ENCODE peak calls at places on chromosome 12, in six cellular contexts. V is HL-60, K is transverse colon, P is GM12878, Z is breast epithelium, Y is Panc1. Q is an unnamed sample.

GRCh38 chr12:50106907-50107306 is 3.1 kb downstream of the GPD1 start:
- DNase-seq in V (no peak), K (no peak), P (no peak), Z (no peak), Y (no peak), Q (no peak)

GRCh38 chr12:76337583-76337982 is 10.6 kb downstream of the BBS10 start:
- DNase-seq in V (no peak), K (no peak), P (no peak), Z (no peak), Y (no peak), Q (no peak)

GRCh38 chr12:52444647-52445595 is 7.0 kb downstream of the KRT6B start:
- DNase-seq in V (no peak), K (no peak), P (no peak), Z (no peak), Y (no peak), Q (no peak)

GRCh38 chr12:24822121-24822899 is 126.6 kb downstream of the BCAT1 start:
- DNase-seq in V (no peak), K (no peak), P (peak), Z (no peak), Y (no peak), Q (no peak)

GRCh38 chr12:43988838-43989560 is 153.1 kb downstream of the TMEM117 start:
- DNase-seq in V (no peak), K (no peak), P (peak), Z (no peak), Y (no peak), Q (no peak)

GRCh38 chr12:75725505-75726120 is 214.2 kb upstream of the KRR1 start:
- DNase-seq in V (no peak), K (no peak), P (no peak), Z (no peak), Y (no peak), Q (no peak)

GRCh38 chr12:84877340-84877739 is 35.3 kb downstream of the SLC6A15 start:
- DNase-seq in V (no peak), K (no peak), P (no peak), Z (no peak), Y (no peak), Q (no peak)

GRCh38 chr12:13962699-13963098 is 18.7 kb downstream of the GRIN2B start:
- DNase-seq in V (no peak), K (no peak), P (no peak), Z (no peak), Y (no peak), Q (no peak)

GRCh38 chr12:94706250-94706661 is 55.9 kb upstream of the TMCC3 start:
- DNase-seq in V (no peak), K (no peak), P (peak), Z (no peak), Y (no peak), Q (no peak)

GRCh38 chr12:124518051-124518932 is 49.1 kb downstream of the NCOR2 start:
- DNase-seq in V (no peak), K (peak), P (no peak), Z (peak), Y (peak), Q (no peak)

GRCh38 chr12:31749024-31749704 is 20.3 kb upstream of the AMN1 start:
- DNase-seq in V (peak), K (peak), P (peak), Z (peak), Y (peak), Q (peak)

GRCh38 chr12:127538325-127538724 is 728.6 kb upstream of the TMEM132C start:
- DNase-seq in V (no peak), K (no peak), P (no peak), Z (no peak), Y (no peak), Q (no peak)

GRCh38 chr12:19095869-19096480 is 33.6 kb upstream of the PLEKHA5 start:
- DNase-seq in V (no peak), K (no peak), P (no peak), Z (no peak), Y (no peak), Q (no peak)

GRCh38 chr12:5758347-5758746 is 186.7 kb downstream of the ANO2 start:
- DNase-seq in V (no peak), K (no peak), P (no peak), Z (no peak), Y (no peak), Q (no peak)

GRCh38 chr12:117832459-117833457 is 136.0 kb downstream of the KSR2 start:
- DNase-seq in V (no peak), K (no peak), P (no peak), Z (no peak), Y (no peak), Q (no peak)

GRCh38 chr12:90501412-90501811 is 453.6 kb downstream of the CCER1 start:
- DNase-seq in V (no peak), K (no peak), P (no peak), Z (no peak), Y (no peak), Q (no peak)

GRCh38 chr12:78863482-78864427 is 819 bp upstream of the SYT1 start:
- DNase-seq in V (no peak), K (peak), P (no peak), Z (no peak), Y (no peak), Q (peak)

GRCh38 chr12:68423175-68423574 is 91.0 kb upstream of the MDM1 start:
- DNase-seq in V (no peak), K (no peak), P (no peak), Z (no peak), Y (no peak), Q (no peak)

GRCh38 chr12:116958402-116959197 is 47.9 kb downstream of the FBXW8 start:
- DNase-seq in V (no peak), K (no peak), P (no peak), Z (no peak), Y (no peak), Q (no peak)

GRCh38 chr12:9925746-9926393 is 6.3 kb downstream of the CLEC2A start:
- DNase-seq in V (no peak), K (no peak), P (no peak), Z (no peak), Y (no peak), Q (no peak)

GRCh38 chr12:102107970-102108369 is 11.9 kb downstream of the NUP37 start:
- DNase-seq in V (no peak), K (no peak), P (no peak), Z (no peak), Y (no peak), Q (no peak)

GRCh38 chr12:107564946-107565345 is 120.7 kb upstream of the PWP1 start:
- DNase-seq in V (no peak), K (no peak), P (no peak), Z (no peak), Y (no peak), Q (no peak)

GRCh38 chr12:726281-727140 is 25.9 kb upstream of the WNK1 start:
- DNase-seq in V (no peak), K (no peak), P (no peak), Z (no peak), Y (peak), Q (no peak)

GRCh38 chr12:124570810-124571209 is 3.4 kb upstream of the NCOR2 start:
- DNase-seq in V (no peak), K (no peak), P (no peak), Z (no peak), Y (no peak), Q (no peak)

GRCh38 chr12:122003646-122004611 is 17.8 kb upstream of the BCL7A start:
- DNase-seq in V (no peak), K (peak), P (no peak), Z (no peak), Y (no peak), Q (peak)

GRCh38 chr12:7512528-7512927 is 9.0 kb upstream of the CD163 start:
- DNase-seq in V (no peak), K (no peak), P (no peak), Z (no peak), Y (no peak), Q (peak)

GRCh38 chr12:102757154-102757873 is 159.7 kb downstream of the PAH start:
- DNase-seq in V (no peak), K (no peak), P (no peak), Z (no peak), Y (no peak), Q (no peak)

GRCh38 chr12:7667025-7667575 is 1.4 kb upstream of the APOBEC1 start:
- DNase-seq in V (no peak), K (no peak), P (no peak), Z (no peak), Y (no peak), Q (no peak)

GRCh38 chr12:124664395-124665111 is 97.1 kb upstream of the NCOR2 start:
- DNase-seq in V (no peak), K (no peak), P (no peak), Z (no peak), Y (no peak), Q (no peak)

GRCh38 chr12:69527506-69528272 is 57.5 kb downstream of the FRS2 start:
- DNase-seq in V (no peak), K (no peak), P (no peak), Z (no peak), Y (no peak), Q (no peak)

GRCh38 chr12:10021342-10021741 is 9.1 kb upstream of the CLEC9A start:
- DNase-seq in V (no peak), K (no peak), P (no peak), Z (no peak), Y (no peak), Q (no peak)

GRCh38 chr12:115129727-115130126 is 445.8 kb upstream of the TBX3 start:
- DNase-seq in V (no peak), K (no peak), P (no peak), Z (no peak), Y (no peak), Q (no peak)

GRCh38 chr12:102960766-102961487 is 3.5 kb downstream of the ASCL1 start:
- DNase-seq in V (no peak), K (no peak), P (no peak), Z (no peak), Y (no peak), Q (no peak)

GRCh38 chr12:127991408-127991940 is 275.5 kb upstream of the TMEM132C start:
- DNase-seq in V (no peak), K (no peak), P (no peak), Z (no peak), Y (no peak), Q (no peak)

GRCh38 chr12:115354007-115354452 is 670.1 kb upstream of the TBX3 start:
- DNase-seq in V (no peak), K (peak), P (no peak), Z (no peak), Y (no peak), Q (no peak)

GRCh38 chr12:15423629-15424028 is 101.3 kb downstream of the PTPRO start:
- DNase-seq in V (no peak), K (no peak), P (no peak), Z (no peak), Y (no peak), Q (no peak)

GRCh38 chr12:25151476-25151875 is 43.5 kb downstream of the DNAI7 start:
- DNase-seq in V (no peak), K (peak), P (no peak), Z (no peak), Y (peak), Q (no peak)

GRCh38 chr12:124470139-124470538 is 97.3 kb downstream of the NCOR2 start:
- DNase-seq in V (no peak), K (no peak), P (no peak), Z (no peak), Y (no peak), Q (no peak)

GRCh38 chr12:6925543-6926279 is 2.0 kb upstream of the ATN1 start:
- DNase-seq in V (no peak), K (peak), P (no peak), Z (no peak), Y (peak), Q (peak)

GRCh38 chr12:92558806-92559205 is 144.0 kb upstream of the PLEKHG7 start:
- DNase-seq in V (no peak), K (no peak), P (no peak), Z (no peak), Y (no peak), Q (no peak)

GRCh38 chr12:92556141-92556540 is 146.6 kb upstream of the PLEKHG7 start:
- DNase-seq in V (no peak), K (no peak), P (no peak), Z (no peak), Y (no peak), Q (no peak)

GRCh38 chr12:92558241-92558773 is 144.5 kb upstream of the PLEKHG7 start:
- DNase-seq in V (no peak), K (no peak), P (no peak), Z (no peak), Y (no peak), Q (no peak)

GRCh38 chr12:92557422-92557724 is 145.4 kb upstream of the PLEKHG7 start:
- DNase-seq in V (no peak), K (no peak), P (no peak), Z (no peak), Y (no peak), Q (no peak)

DNA sequence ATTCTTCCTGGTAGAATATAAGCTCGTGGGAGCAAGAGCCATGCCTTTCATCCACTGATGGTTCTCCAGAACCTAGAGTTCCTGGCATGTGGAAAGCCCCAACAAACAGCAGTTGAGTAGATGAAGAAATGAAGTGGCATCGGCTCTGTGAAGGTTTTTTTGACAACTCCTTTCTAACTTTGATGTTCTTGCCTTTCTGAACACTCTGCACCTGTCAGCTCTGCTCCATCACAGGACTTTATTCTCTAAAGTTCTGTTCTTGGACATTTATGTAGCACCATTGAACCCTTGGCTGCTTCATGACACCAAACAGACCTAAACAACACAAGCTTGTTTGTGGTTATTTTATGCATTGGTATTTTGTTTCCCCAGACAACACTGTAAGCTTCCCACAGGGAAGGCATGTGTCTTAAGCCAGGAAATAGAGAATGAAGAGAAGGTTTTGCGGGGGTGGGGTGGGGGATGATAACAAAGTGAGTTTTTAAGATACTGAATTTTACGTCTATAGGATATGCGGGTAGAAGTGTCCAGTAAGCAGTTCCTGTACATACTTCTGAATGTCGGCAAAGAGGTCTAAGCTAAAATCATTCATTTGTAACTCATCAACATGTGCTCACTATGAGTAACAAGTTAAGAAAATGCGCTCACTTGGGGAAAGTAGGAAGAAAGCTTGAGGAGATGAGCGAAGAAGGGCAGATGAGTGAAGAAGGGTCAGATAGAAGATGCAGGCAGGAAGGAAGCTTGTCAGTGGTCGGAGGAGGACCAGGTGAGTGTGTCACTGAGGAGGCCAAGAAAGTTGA is 146.0 kb upstream of the PLEKHG7 start:
- DNase-seq in V (no peak), K (no peak), P (no peak), Z (no peak), Y (no peak), Q (no peak)
- TF ChIP-seq POLR2AphosphoS5 in V (no peak), K (no peak), P (peak), Z (no peak), Y (no peak), Q (no peak)

DNA sequence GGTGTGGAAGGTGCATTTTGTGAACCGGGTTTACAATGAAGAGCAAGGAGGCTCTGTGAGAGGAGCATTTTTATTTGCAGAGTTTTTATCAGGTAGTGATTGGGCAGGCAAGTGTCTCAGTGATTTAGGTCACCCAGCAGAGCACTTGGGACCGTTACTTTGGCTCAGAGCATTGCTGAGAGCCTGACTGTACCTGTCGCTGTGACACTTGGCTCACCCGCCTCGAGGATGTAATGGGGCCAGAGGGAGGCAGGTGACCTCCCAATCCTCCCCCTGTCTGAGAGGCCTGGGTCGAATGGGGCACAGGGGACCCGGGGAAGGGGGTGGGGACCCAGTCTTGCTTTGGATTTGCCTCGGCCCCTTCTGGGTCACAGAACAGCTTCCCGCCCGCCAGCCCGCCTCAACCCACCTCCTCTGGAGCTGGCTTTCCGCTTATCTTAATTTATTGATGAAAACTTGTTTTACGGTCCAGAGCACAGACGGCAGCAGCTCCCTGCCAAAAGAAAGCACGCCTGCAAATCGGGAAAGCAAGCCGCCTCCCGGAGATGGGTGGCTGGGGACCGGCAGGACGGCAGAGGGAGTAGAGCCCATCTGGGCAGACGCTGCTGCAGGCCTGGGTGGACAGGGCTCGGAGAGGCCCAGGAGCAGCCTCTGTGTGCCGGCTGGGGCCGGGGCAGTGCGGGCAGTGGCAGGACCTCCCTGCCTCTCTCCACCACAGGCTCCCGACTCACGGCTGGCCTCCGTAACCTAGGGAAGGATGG is 186.9 kb downstream of the TSPAN9 start:
- DNase-seq in V (no peak), K (no peak), P (no peak), Z (no peak), Y (no peak), Q (no peak)
- TF ChIP-seq CTCF in V (no peak), K (no peak), P (no peak), Z (no peak), Y (no peak), Q (no peak)

GRCh38 chr12:120630139-120630895 is 10.1 kb upstream of the CABP1 start:
- DNase-seq in V (no peak), K (no peak), P (no peak), Z (no peak), Y (no peak), Q (no peak)

GRCh38 chr12:120631097-120631496 is 9.3 kb upstream of the CABP1 start:
- DNase-seq in V (no peak), K (no peak), P (no peak), Z (no peak), Y (no peak), Q (no peak)

GRCh38 chr12:120620624-120621023 is 19.8 kb upstream of the CABP1 start:
- DNase-seq in V (no peak), K (peak), P (no peak), Z (no peak), Y (no peak), Q (no peak)

GRCh38 chr12:120628919-120629318 is 11.5 kb upstream of the CABP1 start:
- DNase-seq in V (no peak), K (peak), P (no peak), Z (no peak), Y (no peak), Q (no peak)

GRCh38 chr12:120625557-120626419 is 14.6 kb upstream of the CABP1 start:
- DNase-seq in V (no peak), K (no peak), P (peak), Z (no peak), Y (no peak), Q (no peak)
- TF ChIP-seq POLR2AphosphoS5 in V (no peak), K (no peak), P (no peak), Z (no peak), Y (no peak), Q (no peak)

GRCh38 chr12:100877776-100878175 is 83.2 kb downstream of the ANO4 start:
- DNase-seq in V (no peak), K (no peak), P (no peak), Z (no peak), Y (no peak), Q (no peak)
- TF ChIP-seq CTCF in V (no peak), K (no peak), P (peak), Z (no peak), Y (peak), Q (no peak)

DNA sequence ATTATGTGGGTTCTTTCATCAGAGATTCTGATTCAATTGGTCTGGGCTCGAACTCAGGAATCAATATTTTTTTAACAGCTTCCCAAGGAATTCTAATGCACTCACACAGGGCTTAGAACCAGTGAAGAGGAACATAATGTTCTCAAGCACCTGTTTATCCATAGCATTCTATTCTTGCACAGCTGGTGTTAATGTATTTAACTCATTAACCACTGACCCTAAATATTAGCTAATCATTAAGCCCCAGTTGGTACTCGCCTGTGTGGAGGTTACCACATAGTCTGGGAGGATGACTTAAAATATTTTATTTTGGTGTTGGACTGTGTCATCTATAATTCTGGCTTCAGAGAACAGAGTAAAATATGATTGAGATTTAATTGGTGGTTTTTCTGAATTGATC is 45.3 kb downstream of the LRP6 start:
- DNase-seq in V (no peak), K (no peak), P (peak), Z (no peak), Y (no peak), Q (no peak)
- TF ChIP-seq POLR2AphosphoS5 in V (no peak), K (no peak), P (no peak), Z (no peak), Y (no peak), Q (no peak)

DNA sequence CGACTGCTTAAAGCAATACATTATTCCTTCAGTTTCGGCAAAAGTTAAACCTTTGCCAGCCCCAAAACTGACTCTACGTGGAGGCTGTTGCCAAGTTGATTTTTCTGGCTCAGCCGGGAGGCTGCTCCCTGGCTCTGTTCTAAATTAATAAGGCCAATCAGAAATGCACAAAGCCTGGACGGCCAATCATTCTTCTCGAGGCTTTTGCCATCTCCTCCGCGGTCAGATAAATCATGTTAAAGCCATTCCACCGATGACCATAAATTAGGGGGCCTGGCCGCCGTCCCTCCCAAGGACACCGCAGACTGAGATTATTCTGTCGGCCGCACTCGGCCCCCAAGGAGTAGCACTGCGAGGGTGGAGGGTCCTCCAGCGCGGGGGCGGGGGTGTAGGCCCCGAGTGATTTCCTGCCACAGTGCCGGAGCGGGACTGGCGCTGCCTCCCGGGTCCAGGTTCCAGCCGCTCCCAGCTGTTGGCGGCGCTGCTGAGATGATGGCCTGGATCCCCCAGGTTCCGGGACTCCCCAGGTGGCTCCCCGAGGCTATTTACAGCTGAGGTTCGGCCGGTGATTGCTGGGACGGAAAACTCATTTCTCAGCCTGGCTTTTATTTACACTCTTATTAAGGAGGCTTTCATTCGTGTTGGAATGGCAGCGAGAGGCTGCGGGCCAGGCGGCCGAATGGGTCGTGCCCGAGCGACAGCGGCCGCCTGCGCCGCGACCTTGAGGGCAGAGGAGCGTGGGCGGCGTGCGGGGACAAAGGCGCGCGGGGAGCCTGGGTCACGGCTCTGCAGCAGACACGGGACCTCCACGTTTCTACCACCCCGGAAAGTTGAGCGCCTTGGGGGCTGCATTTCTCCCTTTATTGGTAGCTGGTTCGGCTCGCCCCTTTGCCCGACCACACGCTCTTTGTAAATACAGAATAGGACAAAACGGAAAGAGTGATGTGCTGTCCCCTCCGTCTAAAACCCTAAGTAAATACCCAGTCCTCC is 165.2 kb downstream of the MON2 start:
- DNase-seq in V (no peak), K (peak), P (no peak), Z (peak), Y (peak), Q (peak)
- TF ChIP-seq CTCF in V (no peak), K (peak), P (peak), Z (no peak), Y (peak), Q (no peak)